ENCODE peak calls at places on chromosome 2, in five cellular contexts. T is activated T-helper 1 cell treated with Interleukin-2 at 50 U/mL for 16 hours, P is right cardiac atrium, N is pons, V is GDM1. C is an unnamed sample.

GRCh38 chr2:176534798-176535479 is 265.7 kb downstream of the MTX2 start:
- DNase-seq in T (no peak), P (no peak), N (no peak), V (no peak), C (no peak)

GRCh38 chr2:2577366-2577765 is 246.3 kb upstream of the MYT1L start:
- DNase-seq in T (no peak), P (no peak), N (peak; percentile 91), V (no peak), C (no peak)

GRCh38 chr2:189281151-189281550 is 101.6 kb upstream of the COL5A2 start:
- DNase-seq in T (no peak), P (no peak), N (no peak), V (no peak), C (no peak)

GRCh38 chr2:218074031-218074430 is 5.0 kb downstream of the RUFY4 start:
- DNase-seq in T (no peak), P (no peak), N (no peak), V (no peak), C (no peak)

GRCh38 chr2:18684202-18685040 is 95.1 kb upstream of the NT5C1B start:
- DNase-seq in T (no peak), P (no peak), N (no peak), V (no peak), C (no peak)

GRCh38 chr2:136384541-136385303 is 266.8 kb upstream of the CXCR4 start:
- DNase-seq in T (peak; percentile 34), P (no peak), N (peak; percentile 72), V (peak; percentile 22), C (no peak)

GRCh38 chr2:127853667-127854066 is 4.3 kb downstream of the POLR2D start:
- DNase-seq in T (no peak), P (no peak), N (no peak), V (no peak), C (no peak)

GRCh38 chr2:57598552-57598951 is 448.1 kb upstream of the VRK2 start:
- DNase-seq in T (no peak), P (no peak), N (no peak), V (peak; percentile 39), C (no peak)

GRCh38 chr2:211745295-211746097 is 793.1 kb downstream of the ERBB4 start:
- DNase-seq in T (no peak), P (peak; percentile 34), N (peak; percentile 71), V (peak; percentile 36), C (peak; percentile 11)

GRCh38 chr2:177245010-177245422 is 19.5 kb downstream of the NFE2L2 start:
- DNase-seq in T (no peak), P (no peak), N (no peak), V (no peak), C (no peak)

GRCh38 chr2:8582191-8582849 is 99.5 kb upstream of the ID2 start:
- DNase-seq in T (no peak), P (no peak), N (no peak), V (no peak), C (no peak)

GRCh38 chr2:43057742-43058706 is 168.4 kb downstream of the ZFP36L2 start:
- DNase-seq in T (no peak), P (no peak), N (no peak), V (no peak), C (no peak)

GRCh38 chr2:104344985-104345384 is 508.9 kb upstream of the POU3F3 start:
- DNase-seq in T (no peak), P (no peak), N (no peak), V (no peak), C (no peak)

GRCh38 chr2:44169155-44169898 is 652 bp downstream of the PPM1B start:
- DNase-seq in T (peak; percentile 17), P (peak; percentile 72), N (peak; percentile 61), V (peak; percentile 49), C (no peak)

GRCh38 chr2:218218409-218219185 is 1.6 kb downstream of the ARPC2 start:
- DNase-seq in T (no peak), P (no peak), N (no peak), V (peak; percentile 25), C (no peak)

GRCh38 chr2:43848174-43848573 is 9.4 kb downstream of the ABCG8 start:
- DNase-seq in T (no peak), P (no peak), N (no peak), V (no peak), C (no peak)

GRCh38 chr2:205769879-205770278 is 87.6 kb downstream of the NRP2 start:
- DNase-seq in T (no peak), P (no peak), N (no peak), V (no peak), C (no peak)

GRCh38 chr2:167335627-167336026 is 447.3 kb downstream of the XIRP2 start:
- DNase-seq in T (no peak), P (no peak), N (no peak), V (no peak), C (no peak)

GRCh38 chr2:226122067-226122466 is 677.6 kb downstream of the IRS1 start:
- DNase-seq in T (no peak), P (no peak), N (peak; percentile 35), V (no peak), C (no peak)

GRCh38 chr2:140747097-140747496 is 1383.7 kb downstream of the LRP1B start:
- DNase-seq in T (no peak), P (no peak), N (no peak), V (no peak), C (no peak)

GRCh38 chr2:144645055-144645778 is 125.3 kb upstream of the ZEB2 start:
- DNase-seq in T (no peak), P (no peak), N (no peak), V (no peak), C (no peak)

GRCh38 chr2:77977486-77978063 is 455.4 kb upstream of the LRRTM4 start:
- DNase-seq in T (no peak), P (no peak), N (no peak), V (no peak), C (peak; percentile 49)

GRCh38 chr2:149002891-149003740 is 35.4 kb upstream of the LYPD6B start:
- DNase-seq in T (no peak), P (no peak), N (no peak), V (no peak), C (no peak)

GRCh38 chr2:212905640-212906201 is 245.7 kb downstream of the IKZF2 start:
- DNase-seq in T (no peak), P (no peak), N (no peak), V (no peak), C (no peak)

GRCh38 chr2:227890495-227891079 is 19.2 kb downstream of the DAW1 start:
- DNase-seq in T (no peak), P (no peak), N (peak; percentile 78), V (no peak), C (no peak)

GRCh38 chr2:237081596-237081995 is 4.1 kb upstream of the COPS8 start:
- DNase-seq in T (no peak), P (no peak), N (no peak), V (no peak), C (no peak)

GRCh38 chr2:105179469-105180372 is 61.8 kb upstream of the GPR45 start:
- DNase-seq in T (no peak), P (peak; percentile 70), N (peak; percentile 79), V (no peak), C (peak; percentile 36)

GRCh38 chr2:237632991-237633629 is 5.7 kb downstream of the LRRFIP1 start:
- DNase-seq in T (no peak), P (peak; percentile 79), N (no peak), V (no peak), C (no peak)

GRCh38 chr2:197677483-197677882 is 2.1 kb upstream of the RFTN2 start:
- DNase-seq in T (no peak), P (no peak), N (no peak), V (no peak), C (no peak)

GRCh38 chr2:225328192-225328591 is 71.3 kb upstream of the NYAP2 start:
- DNase-seq in T (no peak), P (no peak), N (no peak), V (no peak), C (no peak)

GRCh38 chr2:116692988-116693387 is 1121.5 kb upstream of the DDX18 start:
- DNase-seq in T (no peak), P (no peak), N (no peak), V (no peak), C (no peak)

GRCh38 chr2:106269591-106270291 is 75.6 kb upstream of the UXS1 start:
- DNase-seq in T (peak; percentile 10), P (peak; percentile 66), N (no peak), V (no peak), C (no peak)

GRCh38 chr2:25835906-25836305 is 42.4 kb downstream of the ASXL2 start:
- DNase-seq in T (no peak), P (no peak), N (no peak), V (no peak), C (peak; percentile 39)

GRCh38 chr2:157336137-157336721 is 10.6 kb upstream of the ERMN start:
- DNase-seq in T (no peak), P (no peak), N (peak; percentile 74), V (no peak), C (peak; percentile 9)

GRCh38 chr2:66526171-66526570 is 91.2 kb downstream of the MEIS1 start:
- DNase-seq in T (no peak), P (peak; percentile 79), N (no peak), V (no peak), C (no peak)

GRCh38 chr2:71675296-71675695 is 221.9 kb downstream of the DYSF start:
- DNase-seq in T (no peak), P (no peak), N (no peak), V (no peak), C (no peak)

C was measured in CMK.